ENCODE peak calls at places on chromosomes 13 and 19, in four cellular contexts. J is K562, K is HepG2, V is A549. Y is an unnamed sample.

GRCh38 chr13:100954430-100955361 is 280.1 kb upstream of the TMTC4 start:
- DNase-seq in J (no peak), V (no peak), K (no peak), Y (no peak)

GRCh38 chr19:1884719-1885334 is 469 bp downstream of the ABHD17A start:
- DNase-seq in V (no peak), J (no peak), K (no peak), Y (no peak)

GRCh38 chr13:39586142-39586541 is 16.9 kb downstream of the LHFPL6 start:
- DNase-seq in K (no peak), V (no peak), J (no peak), Y (no peak)

GRCh38 chr13:52746141-52746540 is 6.5 kb upstream of the CNMD start:
- DNase-seq in V (no peak), J (no peak), K (no peak), Y (no peak)

GRCh38 chr19:38831142-38831605 is 420 bp downstream of the ECH1 start:
- DNase-seq in V (peak; percentile 73), K (peak; percentile 87), J (peak; percentile 53), Y (peak; percentile 63)

GRCh38 chr19:53865918-53866696 is 1.6 kb upstream of the MYADM start:
- DNase-seq in K (peak; percentile 68), J (peak; percentile 42), V (peak; percentile 78), Y (peak; percentile 54)

GRCh38 chr19:15222738-15223648 is 9.3 kb downstream of the EPHX3 start:
- DNase-seq in V (peak; percentile 89), J (peak; percentile 99), K (peak; percentile 66), Y (peak; percentile 85)

GRCh38 chr13:32134241-32134801 is 102.7 kb downstream of the FRY start:
- DNase-seq in K (no peak), V (no peak), J (no peak), Y (no peak)

GRCh38 chr19:38647966-38648788 is 728 bp downstream of the ACTN4 start:
- DNase-seq in J (no peak), V (no peak), K (no peak), Y (no peak)

GRCh38 chr19:17847538-17848366 is at the start of gene JAK3:
- DNase-seq in K (peak; percentile 59), V (no peak), J (peak; percentile 79), Y (no peak)

GRCh38 chr13:37495046-37495445 is 103.5 kb downstream of the POSTN start:
- DNase-seq in V (no peak), K (no peak), J (no peak), Y (peak; percentile 11)

GRCh38 chr13:46403851-46404731 is 17.0 kb upstream of the RUBCNL start:
- DNase-seq in V (no peak), K (no peak), J (no peak), Y (peak; percentile 96)

GRCh38 chr19:497861-498590 is 1.7 kb downstream of the MADCAM1 start:
- DNase-seq in K (no peak), V (no peak), J (no peak), Y (no peak)

GRCh38 chr13:82758056-82758455 is 1124.2 kb downstream of the SLITRK1 start:
- DNase-seq in K (peak; percentile 15), J (peak; percentile 3), V (no peak), Y (peak; percentile 40)

GRCh38 chr13:20609145-20609544 is 42.2 kb downstream of the IFT88 start:
- DNase-seq in V (no peak), J (no peak), K (no peak), Y (no peak)

GRCh38 chr13:94710881-94711560 is 1.3 kb downstream of the SOX21 start:
- DNase-seq in K (no peak), J (peak; percentile 62), V (peak; percentile 55), Y (no peak)

GRCh38 chr13:51006067-51006800 is 96.6 kb downstream of the RNASEH2B start:
- DNase-seq in J (no peak), K (peak; percentile 23), V (no peak), Y (no peak)

GRCh38 chr19:41123716-41124244 is 9.5 kb downstream of the CYP2F1 start:
- DNase-seq in V (no peak), K (no peak), J (no peak), Y (no peak)

GRCh38 chr13:113636266-113636963 is 21.6 kb downstream of the ATP4B start:
- DNase-seq in V (no peak), J (no peak), K (no peak), Y (no peak)

GRCh38 chr13:30113983-30114491 is 193.3 kb downstream of the KATNAL1 start:
- DNase-seq in J (peak; percentile 20), K (peak; percentile 12), V (no peak), Y (no peak)

GRCh38 chr19:57075125-57075524 is 44.7 kb upstream of the USP29 start:
- DNase-seq in K (no peak), V (no peak), J (no peak), Y (no peak)

GRCh38 chr13:49927755-49928154 is 8.4 kb downstream of the SPRYD7 start:
- DNase-seq in V (no peak), K (no peak), J (no peak), Y (no peak)

GRCh38 chr19:1465191-1466016 is 13.6 kb downstream of the C19orf25 start:
- DNase-seq in K (no peak), J (no peak), V (no peak), Y (peak; percentile 61)

GRCh38 chr19:30345686-30346085 is 26.5 kb upstream of the ZNF536 start:
- DNase-seq in V (no peak), K (no peak), J (no peak), Y (no peak)

GRCh38 chr13:48131481-48131992 is 36.6 kb upstream of the MED4 start:
- DNase-seq in K (no peak), V (no peak), J (no peak), Y (no peak)

GRCh38 chr13:99214232-99214631 is 13.6 kb downstream of the UBAC2 start:
- DNase-seq in K (no peak), J (no peak), V (no peak), Y (no peak)

GRCh38 chr13:36706755-36707154 is 32.9 kb downstream of the SERTM1 start:
- DNase-seq in K (no peak), J (no peak), V (no peak), Y (no peak)

DNA sequence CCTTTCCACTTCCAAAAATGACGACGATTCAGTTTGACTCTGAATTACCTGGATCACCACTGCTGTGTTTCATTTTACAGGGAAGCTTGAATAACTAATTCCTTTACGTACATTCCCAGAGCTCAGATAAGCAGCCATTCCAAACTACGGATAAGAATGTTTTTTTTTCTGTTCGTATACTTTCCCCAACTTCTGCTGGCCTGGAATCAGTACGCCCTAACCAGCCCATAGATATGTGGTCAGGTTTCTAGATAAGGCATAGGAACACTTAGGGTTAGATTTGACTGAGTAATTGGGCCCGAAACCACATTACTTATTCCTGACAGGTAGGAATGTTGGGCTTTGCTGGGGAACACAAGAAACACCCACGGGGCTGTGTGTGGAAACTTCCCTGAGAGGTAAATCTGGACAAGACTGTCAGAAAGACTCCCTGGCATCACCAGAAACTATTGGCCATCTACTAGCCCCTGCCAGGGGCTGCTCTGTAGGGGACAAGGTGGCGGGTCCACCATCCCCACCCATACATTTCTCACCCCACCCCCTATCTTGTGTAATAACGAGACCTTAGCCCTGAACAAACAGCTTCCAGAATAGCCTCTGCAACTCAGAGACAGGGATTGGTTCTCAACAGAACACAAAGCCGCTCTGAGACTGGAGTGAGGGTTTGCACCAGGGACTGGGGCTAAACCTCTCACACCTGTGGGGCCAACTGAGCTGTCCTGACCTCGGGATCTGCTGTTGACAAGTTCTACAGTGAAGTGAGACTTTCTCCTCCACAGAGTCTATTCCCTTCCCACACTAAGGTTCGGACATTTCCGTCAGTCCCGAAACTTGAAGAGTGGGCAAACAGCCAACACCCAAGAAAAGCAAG is 15.6 kb downstream of the RHPN2 start:
- DNase-seq in J (no peak), V (no peak), K (no peak), Y (no peak)
- TF ChIP-seq MAX in J (no peak), V (no peak), K (no peak), Y (no peak)

DNA sequence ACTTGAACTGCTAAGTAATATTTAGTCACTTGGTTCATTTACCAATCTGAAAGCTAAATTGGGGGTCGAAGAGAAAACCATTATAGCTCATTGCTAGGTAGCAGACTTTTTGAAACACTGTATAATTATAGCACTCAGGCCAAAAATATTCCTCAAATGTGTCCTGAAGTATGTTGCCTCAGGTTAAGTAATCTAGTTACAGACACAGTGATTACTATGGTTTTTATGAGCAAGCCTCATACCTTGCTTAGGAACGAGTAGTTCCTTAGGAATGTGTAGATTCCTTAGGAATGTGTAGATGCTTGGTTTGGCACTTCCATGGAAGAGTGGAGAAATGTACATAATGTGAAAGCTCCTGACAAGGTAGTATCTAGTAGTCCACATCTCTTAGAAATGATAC is 387.5 kb downstream of the LMO7 start:
- DNase-seq in V (no peak), J (no peak), K (no peak), Y (no peak)
- TF ChIP-seq MYC in V (no peak), J (no peak), K (no peak), Y (no peak)

GRCh38 chr19:3402631-3403443 is 36.5 kb downstream of the NFIC start:
- DNase-seq in V (no peak), K (no peak), J (no peak), Y (no peak)

GRCh38 chr19:3401004-3401768 is 34.8 kb downstream of the NFIC start:
- DNase-seq in K (no peak), V (no peak), J (no peak), Y (no peak)

GRCh38 chr19:3404324-3405260 is 38.2 kb downstream of the NFIC start:
- DNase-seq in V (no peak), J (no peak), K (no peak), Y (no peak)

GRCh38 chr19:3405261-3405653 is 38.9 kb downstream of the NFIC start:
- DNase-seq in J (no peak), K (no peak), V (no peak), Y (no peak)

DNA sequence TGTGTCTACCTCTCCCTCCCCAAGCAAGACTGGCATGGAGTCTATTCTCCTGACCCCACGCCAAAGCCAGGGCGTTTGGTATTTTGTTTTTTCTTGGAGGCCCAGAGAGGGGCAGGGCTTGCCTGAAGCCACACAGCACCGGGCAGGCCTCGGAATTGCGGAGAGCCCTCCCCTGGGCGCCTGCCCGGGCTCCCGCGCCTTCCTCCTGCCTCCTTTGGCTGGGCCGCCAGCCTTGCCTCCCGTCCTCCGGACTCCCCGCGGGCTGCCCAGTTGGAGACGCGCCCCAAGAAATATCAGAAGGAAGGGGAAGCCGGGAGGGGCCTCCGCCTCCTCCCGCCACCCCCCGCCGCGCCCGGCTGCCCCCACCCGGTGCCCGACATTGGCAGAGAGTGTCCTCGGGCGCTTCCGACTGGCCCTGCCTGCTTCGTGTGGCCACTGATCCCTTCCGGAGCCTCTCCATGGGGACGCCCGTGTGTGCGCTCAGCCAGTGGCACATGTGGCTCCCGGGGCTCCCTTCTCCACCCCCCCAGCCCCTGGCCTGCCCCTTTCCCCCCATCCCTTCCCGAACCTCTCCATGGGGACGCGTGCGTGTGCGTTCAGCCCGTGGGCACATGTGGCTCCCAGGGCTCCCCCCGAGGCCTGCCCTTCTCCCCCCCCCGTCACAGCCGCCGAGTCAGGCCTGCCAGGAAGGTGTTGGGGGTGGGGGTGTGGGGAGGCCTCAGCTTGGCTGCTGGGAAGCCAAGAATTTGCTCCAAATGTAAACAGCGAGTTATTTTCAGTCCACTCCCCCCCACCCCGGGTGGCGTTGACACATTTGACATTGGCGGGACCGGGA is 37.3 kb downstream of the NFIC start:
- DNase-seq in J (peak; percentile 53), V (no peak), K (peak; percentile 48), Y (no peak)
- TF ChIP-seq POLR2A in J (no peak), V (no peak), K (no peak), Y (no peak)

GRCh38 chr13:110700186-110700585 is 5.7 kb downstream of the CARS2 start:
- DNase-seq in J (no peak), K (no peak), V (no peak), Y (no peak)

GRCh38 chr13:110696776-110697175 is 9.1 kb downstream of the CARS2 start:
- DNase-seq in V (no peak), K (no peak), J (no peak), Y (no peak)

GRCh38 chr13:110699148-110700145 is 6.5 kb downstream of the CARS2 start:
- DNase-seq in V (no peak), K (no peak), J (no peak), Y (no peak)

GRCh38 chr13:110697842-110698241 is 8.1 kb downstream of the CARS2 start:
- DNase-seq in K (no peak), J (no peak), V (no peak), Y (no peak)

GRCh38 chr13:110698689-110699088 is 7.2 kb downstream of the CARS2 start:
- DNase-seq in V (no peak), J (no peak), K (no peak), Y (no peak)
- TF ChIP-seq MAX in V (no peak), J (no peak), K (no peak), Y (no peak)